ENCODE peak calls at places on chromosome 6, in ten cellular contexts. V, A, J, K, I, T, Q, F, P and S are unnamed samples.
A peak's percentile ranks its signal among the peaks of the same experiment; 100 is the strongest.

GRCh38 chr6:75201901-75202672 is 3.8 kb downstream of the COL12A1 start:
- DNase-seq in P (peak; percentile 30), T (no peak), A (peak; percentile 82), I (no peak), V (peak; percentile 62), F (no peak), J (peak; percentile 44), Q (no peak), K (peak; percentile 77), S (no peak)

GRCh38 chr6:28977351-28978136 is 27.6 kb downstream of the ZNF311 start:
- DNase-seq in K (peak; percentile 75), J (no peak), P (peak; percentile 50), A (no peak), F (no peak), Q (no peak), T (no peak), I (no peak), V (peak; percentile 56), S (peak; percentile 68)

GRCh38 chr6:20933057-20933792 is 399.0 kb downstream of the CDKAL1 start:
- DNase-seq in J (no peak), A (no peak), Q (no peak), K (no peak), F (no peak), V (no peak), P (no peak), T (no peak), I (no peak), S (no peak)

GRCh38 chr6:13536796-13537526 is 37.4 kb upstream of the SIRT5 start:
- DNase-seq in T (no peak), P (no peak), J (no peak), I (no peak), V (peak; percentile 42), A (no peak), F (no peak), K (no peak), Q (no peak), S (no peak)

GRCh38 chr6:113859349-113860164 is 2.4 kb downstream of the MARCKS start:
- DNase-seq in T (no peak), J (peak; percentile 48), V (peak; percentile 58), K (peak; percentile 46), P (peak; percentile 26), A (peak; percentile 74), Q (peak; percentile 50), F (no peak), I (no peak), S (no peak)

GRCh38 chr6:15879372-15880261 is 216.8 kb upstream of the DTNBP1 start:
- DNase-seq in Q (peak; percentile 93), A (no peak), I (no peak), J (peak; percentile 81), T (no peak), P (peak; percentile 13), V (peak; percentile 48), F (peak; percentile 6), K (no peak), S (peak; percentile 39)

GRCh38 chr6:168581706-168582105 is 140.7 kb downstream of the SMOC2 start:
- DNase-seq in P (no peak), F (no peak), A (peak; percentile 49), I (no peak), V (no peak), T (no peak), J (no peak), K (no peak), Q (no peak), S (no peak)

GRCh38 chr6:69866351-69867074 is at the start of gene COL19A1:
- DNase-seq in V (peak; percentile 1), I (no peak), K (peak; percentile 59), J (peak; percentile 17), P (no peak), A (no peak), F (no peak), T (no peak), Q (peak; percentile 58), S (no peak)

GRCh38 chr6:76466286-76466685 is 393.8 kb upstream of the IMPG1 start:
- DNase-seq in J (no peak), T (no peak), F (no peak), A (no peak), Q (no peak), I (no peak), K (no peak), V (no peak), P (no peak), S (no peak)

GRCh38 chr6:156839591-156840001 is 62.4 kb downstream of the ARID1B start:
- DNase-seq in J (no peak), Q (peak; percentile 68), K (no peak), P (peak; percentile 67), V (peak; percentile 66), I (no peak), T (no peak), F (no peak), A (no peak), S (no peak)

GRCh38 chr6:19851273-19852089 is 14.3 kb downstream of the ID4 start:
- DNase-seq in V (peak; percentile 79), J (no peak), T (no peak), Q (peak; percentile 39), F (no peak), P (peak; percentile 84), A (no peak), I (no peak), K (peak; percentile 87), S (peak; percentile 65)

GRCh38 chr6:1231941-1232340 is 80.0 kb upstream of the FOXQ1 start:
- DNase-seq in V (no peak), J (no peak), T (no peak), K (no peak), P (no peak), A (no peak), I (no peak), Q (no peak), F (no peak), S (peak; percentile 85)

GRCh38 chr6:170026272-170027110 is 264.4 kb downstream of the DLL1 start:
- DNase-seq in Q (peak; percentile 4), A (peak; percentile 48), T (no peak), J (no peak), I (no peak), F (no peak), P (no peak), V (no peak), K (peak; percentile 8), S (peak; percentile 93)

GRCh38 chr6:78831492-78831891 is 35.9 kb upstream of the IRAK1BP1 start:
- DNase-seq in F (no peak), V (peak; percentile 92), J (no peak), Q (no peak), P (peak; percentile 3), A (no peak), K (no peak), I (no peak), T (no peak), S (no peak)

GRCh38 chr6:137495652-137496391 is 1.6 kb upstream of the OLIG3 start:
- DNase-seq in P (no peak), A (no peak), K (peak; percentile 73), I (no peak), Q (no peak), F (no peak), J (no peak), V (no peak), T (no peak), S (no peak)

GRCh38 chr6:16683524-16684194 is 77.6 kb downstream of the ATXN1 start:
- DNase-seq in P (peak; percentile 56), Q (peak; percentile 56), F (no peak), A (peak; percentile 79), J (no peak), V (peak; percentile 83), T (no peak), I (no peak), K (no peak), S (peak; percentile 92)

GRCh38 chr6:35596448-35597442 is 84.0 kb upstream of the TULP1 start:
- DNase-seq in P (peak; percentile 85), A (no peak), F (no peak), T (no peak), K (no peak), I (no peak), Q (peak; percentile 16), V (peak; percentile 95), J (no peak), S (peak; percentile 76)

GRCh38 chr6:41071501-41071922 is 644 bp downstream of the OARD1 start:
- DNase-seq in J (peak; percentile 80), T (no peak), V (no peak), F (no peak), P (peak; percentile 76), K (no peak), I (no peak), Q (no peak), A (no peak), S (peak; percentile 76)

GRCh38 chr6:150018846-150019580 is 6.3 kb downstream of the RAET1L start:
- DNase-seq in K (no peak), V (no peak), I (no peak), P (no peak), T (no peak), F (no peak), A (no peak), Q (no peak), J (no peak), S (no peak)
- H3K27me3 ChIP-seq in K (peaks cover 63% of the 10 kb centered on the region), V (peaks cover 22% of the 10 kb centered on the region), I (no peaks in the 10 kb centered on the region), P (peaks cover 39% of the 10 kb centered on the region), T (peaks cover 18% of the 10 kb centered on the region), F (peaks cover 17% of the 10 kb centered on the region), A (peaks cover 49% of the 10 kb centered on the region), Q (peaks cover 26% of the 10 kb centered on the region), J (peaks cover 52% of the 10 kb centered on the region), S (no peaks in the 10 kb centered on the region)

DNA sequence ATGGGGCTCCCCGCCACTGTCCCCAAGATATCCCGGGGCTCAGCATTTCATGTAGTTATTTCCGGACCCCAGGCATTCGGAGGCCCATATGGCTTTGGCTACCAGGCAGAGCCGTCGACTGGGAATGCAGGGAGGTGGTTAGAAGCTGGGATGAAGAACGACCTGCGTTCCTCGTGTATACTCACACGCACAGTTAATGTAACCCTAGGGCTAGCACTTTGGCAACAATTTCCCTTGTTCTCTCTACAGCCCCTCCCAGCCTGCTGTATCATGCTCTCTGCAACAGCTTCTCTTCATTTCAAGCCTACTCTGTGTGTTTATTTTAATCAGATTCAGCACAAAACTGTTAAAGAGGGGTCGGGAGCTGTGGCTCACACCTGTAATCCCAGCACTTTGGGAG is 240.4 kb downstream of the MYLK4 start:
- DNase-seq in Q (no peak), K (no peak), V (no peak), J (no peak), P (no peak), I (no peak), T (no peak), F (no peak), A (no peak), S (no peak)
- H3K27me3 ChIP-seq in Q (peaks cover 29% of the 10 kb centered on the region), K (no peaks in the 10 kb centered on the region), V (peaks cover 6% of the 10 kb centered on the region), J (no peaks in the 10 kb centered on the region), P (peaks cover 25% of the 10 kb centered on the region), I (no peaks in the 10 kb centered on the region), T (no peaks in the 10 kb centered on the region), F (no peaks in the 10 kb centered on the region), A (no peaks in the 10 kb centered on the region), S (no peaks in the 10 kb centered on the region)

GRCh38 chr6:84777888-84778287 is 13.5 kb upstream of the TBX18 start:
- DNase-seq in F (no peak), I (no peak), K (no peak), Q (no peak), A (no peak), J (no peak), T (no peak), V (no peak), P (no peak), S (no peak)
- H3K27me3 ChIP-seq in F (peaks cover 3% of the 10 kb centered on the region), I (no peaks in the 10 kb centered on the region), K (peaks cover 59% of the 10 kb centered on the region), Q (peaks cover 49% of the 10 kb centered on the region), A (no peaks in the 10 kb centered on the region), J (peaks cover 39% of the 10 kb centered on the region), T (peaks cover 24% of the 10 kb centered on the region), V (peaks cover 30% of the 10 kb centered on the region), P (peaks cover 35% of the 10 kb centered on the region), S (peaks cover 29% of the 10 kb centered on the region)

DNA sequence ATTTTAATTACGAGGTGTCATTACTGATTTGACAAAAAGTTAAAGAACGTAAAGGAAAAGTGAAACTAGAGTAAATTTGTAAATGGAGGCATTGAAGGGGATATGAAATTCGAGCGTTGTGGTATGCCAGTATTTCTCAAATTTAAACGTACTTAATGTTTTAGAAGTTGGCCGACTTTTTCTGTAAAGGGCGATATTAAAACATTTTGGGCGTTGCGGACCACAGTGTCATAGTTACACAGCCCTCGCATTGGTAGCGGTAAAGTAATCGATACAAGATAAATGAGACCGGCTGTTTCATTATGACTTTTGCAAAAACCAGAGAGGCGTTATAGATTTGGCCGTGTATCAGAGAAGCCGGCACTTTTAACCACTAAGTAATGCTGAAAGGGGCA is 39.6 kb downstream of the OR2B2 start:
- DNase-seq in V (no peak), I (no peak), Q (no peak), A (no peak), T (no peak), K (no peak), F (no peak), J (no peak), P (no peak), S (no peak)
- H3K27me3 ChIP-seq in V (no peaks in the 10 kb centered on the region), I (no peaks in the 10 kb centered on the region), Q (no peaks in the 10 kb centered on the region), A (peaks cover 17% of the 10 kb centered on the region), T (no peaks in the 10 kb centered on the region), K (no peaks in the 10 kb centered on the region), F (no peaks in the 10 kb centered on the region), J (peaks cover 47% of the 10 kb centered on the region), P (no peaks in the 10 kb centered on the region), S (no peaks in the 10 kb centered on the region)